ENCODE peak calls at places on chromosome 21, in ten cellular contexts. One of them, this sample, is unnamed.

GRCh38 chr21:38768385-38769071 is 37.2 kb upstream of the ETS2 start:
- DNase-seq in type B pancreatic cell: no peak
- DNase-seq in stimulated activated CD4-positive, alpha-beta T cell treated with anti-CD3 and anti-CD28 coated beads, Interleukin-12 subunit alpha, Interleukin-12 subunit beta, amount 100 ng/mL, for 4 hours: peak; percentile 58
- DNase-seq in T-cell: peak; percentile 11
- DNase-seq in SHP77: no peak
- DNase-seq in left colon: no peak
- DNase-seq in AG08395: peak; percentile 45
- DNase-seq in nucleus accumbens: no peak
- DNase-seq in AG09319: peak; percentile 63
- DNase-seq in NCI-H1092 treated with DMSO at 0.1 percent for 48 hours: no peak
- DNase-seq in this sample: no peak

GRCh38 chr21:42535602-42536171 is 22.0 kb downstream of the SLC37A1 start:
- DNase-seq in type B pancreatic cell: no peak
- DNase-seq in stimulated activated CD4-positive, alpha-beta T cell treated with anti-CD3 and anti-CD28 coated beads, Interleukin-12 subunit alpha, Interleukin-12 subunit beta, amount 100 ng/mL, for 4 hours: no peak
- DNase-seq in T-cell: no peak
- DNase-seq in SHP77: no peak
- DNase-seq in left colon: no peak
- DNase-seq in AG08395: no peak
- DNase-seq in nucleus accumbens: no peak
- DNase-seq in AG09319: no peak
- DNase-seq in NCI-H1092 treated with DMSO at 0.1 percent for 48 hours: no peak
- DNase-seq in this sample: no peak

GRCh38 chr21:43355925-43356289 is 71.0 kb downstream of the SIK1 start:
- DNase-seq in type B pancreatic cell: no peak
- DNase-seq in stimulated activated CD4-positive, alpha-beta T cell treated with anti-CD3 and anti-CD28 coated beads, Interleukin-12 subunit alpha, Interleukin-12 subunit beta, amount 100 ng/mL, for 4 hours: no peak
- DNase-seq in T-cell: no peak
- DNase-seq in SHP77: peak; percentile 68
- DNase-seq in left colon: no peak
- DNase-seq in AG08395: no peak
- DNase-seq in nucleus accumbens: no peak
- DNase-seq in AG09319: no peak
- DNase-seq in NCI-H1092 treated with DMSO at 0.1 percent for 48 hours: peak; percentile 21
- DNase-seq in this sample: no peak

GRCh38 chr21:16605588-16605987 is 875.8 kb downstream of the USP25 start:
- DNase-seq in type B pancreatic cell: no peak
- DNase-seq in stimulated activated CD4-positive, alpha-beta T cell treated with anti-CD3 and anti-CD28 coated beads, Interleukin-12 subunit alpha, Interleukin-12 subunit beta, amount 100 ng/mL, for 4 hours: no peak
- DNase-seq in T-cell: no peak
- DNase-seq in SHP77: no peak
- DNase-seq in left colon: no peak
- DNase-seq in AG08395: no peak
- DNase-seq in nucleus accumbens: no peak
- DNase-seq in AG09319: no peak
- DNase-seq in NCI-H1092 treated with DMSO at 0.1 percent for 48 hours: no peak
- DNase-seq in this sample: no peak

GRCh38 chr21:45265721-45266517 is 21.8 kb downstream of the POFUT2 start:
- DNase-seq in type B pancreatic cell: peak; percentile 64
- DNase-seq in stimulated activated CD4-positive, alpha-beta T cell treated with anti-CD3 and anti-CD28 coated beads, Interleukin-12 subunit alpha, Interleukin-12 subunit beta, amount 100 ng/mL, for 4 hours: no peak
- DNase-seq in T-cell: no peak
- DNase-seq in SHP77: no peak
- DNase-seq in left colon: peak; percentile 22
- DNase-seq in AG08395: no peak
- DNase-seq in nucleus accumbens: no peak
- DNase-seq in AG09319: no peak
- DNase-seq in NCI-H1092 treated with DMSO at 0.1 percent for 48 hours: no peak
- DNase-seq in this sample: peak; percentile 4

GRCh38 chr21:42524341-42525227 is 10.9 kb downstream of the SLC37A1 start:
- DNase-seq in type B pancreatic cell: no peak
- DNase-seq in stimulated activated CD4-positive, alpha-beta T cell treated with anti-CD3 and anti-CD28 coated beads, Interleukin-12 subunit alpha, Interleukin-12 subunit beta, amount 100 ng/mL, for 4 hours: no peak
- DNase-seq in T-cell: peak; percentile 46
- DNase-seq in SHP77: peak; percentile 65
- DNase-seq in left colon: peak; percentile 76
- DNase-seq in AG08395: peak; percentile 31
- DNase-seq in nucleus accumbens: no peak
- DNase-seq in AG09319: peak; percentile 66
- DNase-seq in NCI-H1092 treated with DMSO at 0.1 percent for 48 hours: peak; percentile 88
- DNase-seq in this sample: peak; percentile 24

GRCh38 chr21:15896501-15896900 is 166.7 kb downstream of the USP25 start:
- DNase-seq in type B pancreatic cell: no peak
- DNase-seq in stimulated activated CD4-positive, alpha-beta T cell treated with anti-CD3 and anti-CD28 coated beads, Interleukin-12 subunit alpha, Interleukin-12 subunit beta, amount 100 ng/mL, for 4 hours: no peak
- DNase-seq in T-cell: no peak
- DNase-seq in SHP77: no peak
- DNase-seq in left colon: no peak
- DNase-seq in AG08395: no peak
- DNase-seq in nucleus accumbens: no peak
- DNase-seq in AG09319: no peak
- DNase-seq in NCI-H1092 treated with DMSO at 0.1 percent for 48 hours: no peak
- DNase-seq in this sample: no peak

GRCh38 chr21:25133939-25134338 is 473.3 kb downstream of the MRPL39 start:
- DNase-seq in type B pancreatic cell: no peak
- DNase-seq in stimulated activated CD4-positive, alpha-beta T cell treated with anti-CD3 and anti-CD28 coated beads, Interleukin-12 subunit alpha, Interleukin-12 subunit beta, amount 100 ng/mL, for 4 hours: no peak
- DNase-seq in T-cell: no peak
- DNase-seq in SHP77: no peak
- DNase-seq in left colon: no peak
- DNase-seq in AG08395: peak; percentile 3
- DNase-seq in nucleus accumbens: no peak
- DNase-seq in AG09319: no peak
- DNase-seq in NCI-H1092 treated with DMSO at 0.1 percent for 48 hours: no peak
- DNase-seq in this sample: no peak

GRCh38 chr21:43597052-43597451 is 62.2 kb downstream of the HSF2BP start:
- DNase-seq in type B pancreatic cell: no peak
- DNase-seq in stimulated activated CD4-positive, alpha-beta T cell treated with anti-CD3 and anti-CD28 coated beads, Interleukin-12 subunit alpha, Interleukin-12 subunit beta, amount 100 ng/mL, for 4 hours: no peak
- DNase-seq in T-cell: no peak
- DNase-seq in SHP77: no peak
- DNase-seq in left colon: no peak
- DNase-seq in AG08395: peak; percentile 61
- DNase-seq in nucleus accumbens: no peak
- DNase-seq in AG09319: no peak
- DNase-seq in NCI-H1092 treated with DMSO at 0.1 percent for 48 hours: no peak
- DNase-seq in this sample: no peak

This sample was measured in progenitor cell of endocrine pancreas.